ENCODE peak calls at places on chromosomes 6 and 20, in six cellular contexts. T is GM23338; F is HEK293T; L is CD8-positive, alpha-beta memory T cell; B is T47D; W is PC-3. R is an unnamed sample.

GRCh38 chr6:98769546-98769945 is 64.8 kb upstream of the POU3F2 start:
- DNase-seq in T (peak), F (peak), L (no peak), B (no peak), W (peak), R (no peak)

GRCh38 chr6:113662049-113662655 is 195.0 kb upstream of the MARCKS start:
- DNase-seq in T (no peak), F (no peak), L (no peak), B (no peak), W (no peak), R (no peak)

GRCh38 chr6:166554316-166554715 is 32.2 kb downstream of the RAMACL start:
- DNase-seq in T (no peak), F (no peak), L (no peak), B (no peak), W (no peak), R (no peak)

GRCh38 chr6:138498575-138499302 is 555 bp downstream of the NHSL1 start:
- DNase-seq in T (no peak), F (no peak), L (no peak), B (no peak), W (no peak), R (no peak)

GRCh38 chr6:3825331-3825831 is 23.8 kb upstream of the FAM50B start:
- DNase-seq in T (peak), F (no peak), L (no peak), B (no peak), W (peak), R (peak)

GRCh38 chr20:44536139-44536538 is 14.3 kb upstream of the SERINC3 start:
- DNase-seq in T (no peak), F (no peak), L (no peak), B (no peak), W (no peak), R (no peak)

GRCh38 chr6:156774872-156775405 is 2.2 kb upstream of the ARID1B start:
- DNase-seq in T (peak), F (no peak), L (no peak), B (no peak), W (no peak), R (no peak)

GRCh38 chr6:66970373-66970772 is 1263.3 kb upstream of the EYS start:
- DNase-seq in T (no peak), F (no peak), L (no peak), B (no peak), W (peak), R (no peak)

GRCh38 chr20:56760610-56761009 is 131.5 kb downstream of the TFAP2C start:
- DNase-seq in T (no peak), F (no peak), L (no peak), B (no peak), W (peak), R (no peak)

GRCh38 chr20:62203378-62204030 is 16.6 kb downstream of the HRH3 start:
- DNase-seq in T (no peak), F (no peak), L (no peak), B (no peak), W (peak), R (no peak)

GRCh38 chr6:118963003-118963402 is 28.0 kb upstream of the MCM9 start:
- DNase-seq in T (no peak), F (no peak), L (no peak), B (no peak), W (peak), R (no peak)

R was measured in pulmonary artery endothelial cell.